ENCODE peak calls at places on chromosomes 7 and 10, in eight cellular contexts. Q, W, Y, I, T, U, K and Z are unnamed samples.

GRCh38 chr7:129690701-129691100 is 79.2 kb downstream of the NRF1 start:
- DNase-seq in Q (peak; percentile 10), W (no peak), Y (no peak), I (no peak), T (no peak), U (no peak), K (no peak), Z (no peak)

GRCh38 chr10:23927926-23928325 is 281.0 kb upstream of the KIAA1217 start:
- DNase-seq in Q (no peak), W (no peak), Y (no peak), I (peak; percentile 15), T (no peak), U (peak; percentile 32), K (no peak), Z (no peak)

GRCh38 chr10:102876747-102877153 is 7.5 kb downstream of the AS3MT start:
- DNase-seq in Q (no peak), W (no peak), Y (no peak), I (no peak), T (no peak), U (no peak), K (no peak), Z (no peak)

GRCh38 chr7:130365511-130366441 is 14.5 kb upstream of the CPA1 start:
- DNase-seq in Q (peak; percentile 70), W (no peak), Y (no peak), I (no peak), T (no peak), U (no peak), K (peak; percentile 99), Z (no peak)

GRCh38 chr10:30639946-30640786 is 10.6 kb upstream of the LYZL2 start:
- DNase-seq in Q (peak; percentile 32), W (peak; percentile 77), Y (peak; percentile 43), I (no peak), T (no peak), U (peak; percentile 43), K (peak; percentile 58), Z (no peak)

GRCh38 chr10:119450606-119451304 is 91.8 kb downstream of the RGS10 start:
- DNase-seq in Q (no peak), W (no peak), Y (no peak), I (no peak), T (no peak), U (peak; percentile 10), K (no peak), Z (no peak)

GRCh38 chr7:91582799-91583230 is 297.7 kb downstream of the MTERF1 start:
- DNase-seq in Q (no peak), W (no peak), Y (no peak), I (no peak), T (no peak), U (no peak), K (no peak), Z (no peak)

GRCh38 chr10:70592746-70593512 is 9.6 kb downstream of the PRF1 start:
- DNase-seq in Q (no peak), W (no peak), Y (no peak), I (no peak), T (no peak), U (no peak), K (no peak), Z (no peak)

GRCh38 chr7:44673771-44674170 is 67.3 kb downstream of the OGDH start:
- DNase-seq in Q (no peak), W (no peak), Y (no peak), I (no peak), T (no peak), U (no peak), K (no peak), Z (no peak)

GRCh38 chr7:23065974-23066373 is 39.6 kb upstream of the KLHL7 start:
- DNase-seq in Q (peak; percentile 35), W (no peak), Y (no peak), I (no peak), T (no peak), U (no peak), K (peak; percentile 82), Z (no peak)

GRCh38 chr10:4775808-4776207 is 50.2 kb upstream of the AKR1E2 start:
- DNase-seq in Q (peak; percentile 94), W (peak; percentile 60), Y (no peak), I (no peak), T (no peak), U (no peak), K (peak; percentile 70), Z (no peak)

GRCh38 chr7:1357601-1358271 is 101.5 kb downstream of the MICALL2 start:
- DNase-seq in Q (no peak), W (no peak), Y (no peak), I (no peak), T (no peak), U (no peak), K (no peak), Z (no peak)

GRCh38 chr7:4931932-4932331 is 27.1 kb downstream of the MMD2 start:
- DNase-seq in Q (peak; percentile 2), W (peak; percentile 30), Y (no peak), I (no peak), T (no peak), U (no peak), K (no peak), Z (peak; percentile 81)

GRCh38 chr7:158121441-158122045 is 466.1 kb downstream of the PTPRN2 start:
- DNase-seq in Q (no peak), W (no peak), Y (no peak), I (no peak), T (no peak), U (no peak), K (no peak), Z (no peak)

GRCh38 chr10:118980870-118981269 is 48.6 kb upstream of the NANOS1 start:
- DNase-seq in Q (no peak), W (no peak), Y (no peak), I (no peak), T (no peak), U (no peak), K (no peak), Z (no peak)

GRCh38 chr10:115829501-115830215 is 443.3 kb downstream of the GFRA1 start:
- DNase-seq in Q (peak; percentile 6), W (peak; percentile 4), Y (no peak), I (no peak), T (no peak), U (no peak), K (peak; percentile 62), Z (no peak)

DNA sequence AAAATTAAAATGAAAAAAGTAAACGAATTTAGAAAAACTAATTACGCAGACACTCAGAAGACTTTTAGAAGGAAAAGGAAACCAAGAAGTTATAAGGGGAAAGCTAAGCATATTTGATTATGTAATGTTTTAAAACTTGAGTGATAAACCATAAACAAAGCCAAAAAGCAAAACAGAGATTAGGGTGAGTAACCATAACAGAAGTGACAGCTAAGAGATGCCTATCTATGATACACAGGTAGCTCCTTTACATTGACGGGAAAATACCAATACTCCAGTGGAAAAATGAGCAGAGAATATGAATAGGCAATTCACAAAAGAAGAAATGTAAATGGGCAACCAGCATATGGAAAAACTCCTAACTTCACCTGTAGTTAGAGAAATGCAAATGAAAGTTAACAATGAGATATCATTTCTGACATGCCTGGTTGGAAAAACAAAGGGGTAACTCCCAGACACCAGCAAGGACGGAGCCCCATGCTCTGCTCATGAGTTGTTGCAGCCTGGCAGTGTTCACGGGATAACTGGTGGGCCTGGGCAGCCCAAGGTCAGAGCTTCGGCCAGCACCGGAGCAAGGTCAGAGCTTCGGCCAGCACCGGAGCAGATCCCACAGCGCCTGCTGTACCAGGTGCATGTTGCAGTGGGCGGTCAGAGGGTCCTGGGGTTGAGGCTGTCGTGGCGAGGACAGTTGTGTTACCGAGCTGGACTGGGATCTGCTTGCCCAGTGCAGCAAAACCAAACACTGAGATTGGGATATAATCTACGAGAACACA is 58.9 kb downstream of the ALOX5 start:
- DNase-seq in Q (no peak), W (no peak), Y (no peak), I (no peak), T (no peak), U (no peak), K (no peak), Z (no peak)
- H3K27ac ChIP-seq in Q (no peak overlapping the region), W (no peak overlapping the region), Y (no peak overlapping the region), I (no peak overlapping the region), T (no peak overlapping the region), U (no peak overlapping the region), K (no peak overlapping the region), Z (no peak overlapping the region)

GRCh38 chr7:106345421-106346166 is 60.8 kb upstream of the NAMPT start:
- DNase-seq in Q (no peak), W (no peak), Y (no peak), I (no peak), T (no peak), U (no peak), K (peak; percentile 58), Z (no peak)

GRCh38 chr7:106346678-106347217 is 62.0 kb upstream of the NAMPT start:
- DNase-seq in Q (peak; percentile 94), W (peak; percentile 75), Y (peak; percentile 61), I (no peak), T (no peak), U (no peak), K (peak; percentile 95), Z (no peak)

GRCh38 chr7:106344206-106344605 is 59.4 kb upstream of the NAMPT start:
- DNase-seq in Q (no peak), W (no peak), Y (no peak), I (no peak), T (no peak), U (no peak), K (no peak), Z (no peak)

GRCh38 chr7:106346167-106346677 is 61.4 kb upstream of the NAMPT start:
- DNase-seq in Q (no peak), W (no peak), Y (no peak), I (no peak), T (no peak), U (no peak), K (peak; percentile 7), Z (no peak)

DNA sequence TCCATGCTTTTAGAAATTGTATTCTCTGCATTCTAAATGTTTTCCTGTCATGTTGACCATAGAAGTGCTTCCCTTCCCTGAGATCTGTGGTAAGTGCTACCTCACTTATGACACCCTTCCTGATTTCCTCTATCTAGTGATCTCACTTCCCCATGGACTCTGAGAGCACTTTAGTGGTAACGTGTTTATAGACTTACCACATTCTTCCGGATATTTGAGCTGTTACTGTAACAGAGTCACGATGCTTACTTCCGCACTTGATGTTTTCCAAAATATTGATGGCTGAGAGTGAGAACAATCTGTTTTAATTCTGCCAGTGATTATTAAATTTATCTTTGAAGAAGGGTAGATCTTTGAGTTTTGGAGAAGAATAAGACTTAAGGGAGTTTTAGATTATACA is 60.1 kb upstream of the NAMPT start:
- DNase-seq in Q (no peak), W (no peak), Y (no peak), I (no peak), T (no peak), U (no peak), K (peak; percentile 53), Z (no peak)
- H3K27ac ChIP-seq in Q (no peak overlapping the region), W (no peak overlapping the region), Y (no peak overlapping the region), I (peak overlapping the region; percentile 37), T (no peak overlapping the region), U (no peak overlapping the region), K (no peak overlapping the region), Z (no peak overlapping the region)

GRCh38 chr10:91024541-91024940 is 103.7 kb upstream of the ANKRD1 start:
- DNase-seq in Q (no peak), W (no peak), Y (no peak), I (no peak), T (no peak), U (no peak), K (no peak), Z (peak; percentile 7)
- H3K27ac ChIP-seq in Q (no peak overlapping the region), W (no peak overlapping the region), Y (no peak overlapping the region), I (no peak overlapping the region), T (no peak overlapping the region), U (no peak overlapping the region), K (no peak overlapping the region), Z (peak overlapping the region; percentile 97)

DNA sequence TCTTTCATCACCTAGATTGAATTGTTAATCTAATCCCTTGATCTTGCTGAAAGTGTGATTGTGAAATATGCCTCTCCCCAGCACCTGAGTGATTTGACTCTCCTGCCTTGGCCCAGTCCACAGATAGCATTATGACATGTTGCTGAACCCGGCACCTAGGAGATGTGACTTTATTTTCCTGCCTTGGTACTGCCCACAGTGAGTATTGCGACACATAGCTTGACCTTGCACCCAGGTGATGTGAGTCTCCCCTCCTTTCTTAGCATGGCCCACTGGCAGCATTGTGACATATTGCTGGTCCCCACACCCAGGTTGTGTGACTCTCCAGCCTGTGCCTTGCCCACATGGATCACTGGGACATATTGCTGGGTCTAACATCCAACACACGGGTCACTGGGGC is 32.5 kb upstream of the ZNF107 start:
- DNase-seq in Q (no peak), W (no peak), Y (no peak), I (no peak), T (no peak), U (no peak), K (no peak), Z (no peak)
- H3K27ac ChIP-seq in Q (no peak overlapping the region), W (no peak overlapping the region), Y (no peak overlapping the region), I (no peak overlapping the region), T (no peak overlapping the region), U (no peak overlapping the region), K (no peak overlapping the region), Z (no peak overlapping the region)